ENCODE peak calls at places on chromosomes 13 and 19, in eight cellular contexts. M is body of pancreas; V is upper lobe of right lung; B is iPS DF 6.9; S is colonic mucosa; O is amniotic stem cell; Q is activated naive CD4-positive, alpha-beta T cell; T is stimulated activated CD8-positive, alpha-beta memory T cell treated with anti-CD3 and anti-CD28 coated beads, Interleukin-2, amount 100 ng/mL, for 48 hours. K is an unnamed sample.

GRCh38 chr13:24661713-24662112 is 18.5 kb upstream of the ATP12A start:
- DNase-seq in O (no peak), S (no peak), Q (no peak), V (no peak), T (no peak), M (no peak), B (no peak), K (no peak)

GRCh38 chr13:114099191-114099590 is 33.2 kb downstream of the RASA3 start:
- DNase-seq in B (no peak), T (no peak), M (peak), Q (no peak), O (peak), S (peak), V (peak), K (peak)

GRCh38 chr19:1045247-1045603 is 5.3 kb downstream of the ABCA7 start:
- DNase-seq in V (no peak), M (no peak), Q (no peak), S (peak), B (no peak), T (no peak), O (no peak), K (no peak)

GRCh38 chr19:35959968-35960320 is 23.8 kb downstream of the LRFN3 start:
- DNase-seq in T (no peak), S (no peak), M (no peak), B (no peak), O (no peak), Q (no peak), V (no peak), K (no peak)

GRCh38 chr13:110799246-110800236 is 86.0 kb downstream of the ING1 start:
- DNase-seq in O (peak), Q (no peak), S (no peak), B (no peak), V (no peak), T (no peak), M (peak), K (no peak)

GRCh38 chr13:79541426-79542049 is 60.6 kb downstream of the NDFIP2 start:
- DNase-seq in B (peak), O (no peak), M (no peak), Q (no peak), T (no peak), V (no peak), S (no peak), K (no peak)

GRCh38 chr19:49954092-49954825 is 6.7 kb downstream of the SIGLEC11 start:
- DNase-seq in M (peak), T (no peak), Q (no peak), S (no peak), O (no peak), V (no peak), B (no peak), K (no peak)

GRCh38 chr13:85284349-85284748 is 514.9 kb downstream of the SLITRK6 start:
- DNase-seq in B (no peak), O (no peak), S (no peak), M (no peak), T (no peak), V (no peak), Q (no peak), K (no peak)

GRCh38 chr13:24183741-24184182 is 23.2 kb downstream of the SPATA13 start:
- DNase-seq in Q (no peak), S (peak), M (peak), B (no peak), O (no peak), T (no peak), V (no peak), K (no peak)

GRCh38 chr13:30577381-30577780 is 40.3 kb upstream of the USPL1 start:
- DNase-seq in B (no peak), T (peak), Q (no peak), M (peak), S (no peak), O (peak), V (no peak), K (no peak)

GRCh38 chr19:17074628-17075034 is 621 bp downstream of the HAUS8 start:
- DNase-seq in V (no peak), B (no peak), Q (no peak), M (no peak), S (no peak), O (no peak), T (no peak), K (no peak)